ENCODE peak calls at places on chromosomes 3 and 15, in nine cellular contexts. V is brain microvascular endothelial cell, Z is endodermal cell, K is uterus, J is body of pancreas, N is heart left ventricle, A is left ventricle myocardium inferior, W is gastrocnemius medialis, E is breast epithelium. L is an unnamed sample.
A peak's percentile ranks its signal among the peaks of the same experiment; 100 is the strongest.

GRCh38 chr3:10526366-10526765 is 21.0 kb upstream of the ATP2B2 start:
- DNase-seq in K (no peak), E (peak; percentile 25), Z (peak; percentile 32), V (no peak), N (no peak), W (no peak), J (no peak), A (no peak), L (no peak)

GRCh38 chr3:194632983-194633348 is 253 bp downstream of the TMEM44 start:
- DNase-seq in Z (peak; percentile 77), E (no peak), N (no peak), J (peak; percentile 18), W (no peak), V (no peak), K (peak; percentile 20), A (peak; percentile 33), L (peak; percentile 33)

GRCh38 chr3:60573494-60573893 is 677.8 kb downstream of the FHIT start:
- DNase-seq in E (no peak), W (no peak), K (no peak), J (no peak), Z (no peak), N (no peak), A (no peak), V (peak; percentile 62), L (no peak)

GRCh38 chr3:15647629-15648167 is 46.2 kb downstream of the BTD start:
- DNase-seq in N (no peak), E (no peak), V (peak; percentile 97), A (no peak), Z (no peak), K (no peak), W (no peak), J (peak; percentile 89), L (no peak)

GRCh38 chr15:87500240-87500639 is 756.3 kb downstream of the NTRK3 start:
- DNase-seq in V (no peak), K (no peak), A (no peak), E (no peak), N (no peak), Z (peak; percentile 48), W (no peak), J (no peak), L (no peak)

GRCh38 chr15:75693501-75694240 is 19.0 kb downstream of the CSPG4 start:
- DNase-seq in Z (no peak), J (no peak), E (no peak), N (no peak), K (no peak), A (no peak), V (no peak), W (no peak), L (no peak)

GRCh38 chr3:165195628-165196576 is at the start of gene SLITRK3:
- DNase-seq in V (no peak), Z (peak; percentile 75), J (no peak), K (peak; percentile 49), W (no peak), E (no peak), A (no peak), N (no peak), L (no peak)

GRCh38 chr15:80484312-80484981 is 80.3 kb downstream of the ARNT2 start:
- DNase-seq in J (no peak), E (no peak), N (no peak), A (no peak), Z (no peak), W (no peak), V (no peak), K (no peak), L (no peak)

GRCh38 chr3:141000027-141000663 is 51.0 kb upstream of the SPSB4 start:
- DNase-seq in N (peak; percentile 75), W (peak; percentile 38), J (peak; percentile 77), K (peak; percentile 55), Z (peak; percentile 93), E (no peak), A (peak; percentile 61), V (peak; percentile 62), L (peak; percentile 63)

GRCh38 chr3:140705954-140706353 is 28.1 kb downstream of the TRIM42 start:
- DNase-seq in A (no peak), E (no peak), W (no peak), V (no peak), J (no peak), N (no peak), K (no peak), Z (no peak), L (no peak)

GRCh38 chr3:114406286-114406685 is 112.5 kb downstream of the TIGIT start:
- DNase-seq in E (no peak), K (no peak), W (no peak), J (no peak), V (no peak), Z (no peak), A (no peak), N (no peak), L (no peak)

GRCh38 chr3:25455316-25456232 is 27.5 kb downstream of the RARB start:
- DNase-seq in E (no peak), Z (peak; percentile 61), J (no peak), K (peak; percentile 49), A (peak; percentile 44), V (peak; percentile 86), W (no peak), N (peak; percentile 69), L (peak; percentile 64)

GRCh38 chr3:34225828-34226227 is 427.4 kb downstream of the PDCD6IP start:
- DNase-seq in A (no peak), E (no peak), V (no peak), W (no peak), N (no peak), J (no peak), K (no peak), Z (no peak), L (no peak)

GRCh38 chr15:88954431-88955277 is 41.5 kb upstream of the MFGE8 start:
- DNase-seq in E (no peak), N (peak; percentile 67), K (peak; percentile 18), V (peak; percentile 24), J (peak; percentile 7), W (peak; percentile 23), A (peak; percentile 59), Z (peak; percentile 51), L (peak; percentile 26)

GRCh38 chr3:108661699-108662098 is 72.2 kb downstream of the DZIP3 start:
- DNase-seq in A (no peak), W (no peak), N (no peak), J (no peak), Z (no peak), V (no peak), E (no peak), K (no peak), L (no peak)

GRCh38 chr3:171790574-171790897 is 19.7 kb downstream of the PLD1 start:
- DNase-seq in N (no peak), K (no peak), A (no peak), V (no peak), E (no peak), W (no peak), J (no peak), Z (no peak), L (no peak)

GRCh38 chr3:171786997-171787396 is 23.3 kb downstream of the PLD1 start:
- DNase-seq in K (no peak), Z (no peak), J (no peak), N (no peak), E (no peak), A (no peak), W (no peak), V (no peak), L (no peak)

GRCh38 chr3:171790898-171791694 is 19.2 kb downstream of the PLD1 start:
- DNase-seq in Z (no peak), N (no peak), W (no peak), K (no peak), A (no peak), E (no peak), J (no peak), V (no peak), L (no peak)

GRCh38 chr3:171789759-171790505 is 20.4 kb downstream of the PLD1 start:
- DNase-seq in K (no peak), N (no peak), E (no peak), A (no peak), Z (no peak), W (no peak), J (no peak), V (no peak), L (no peak)

GRCh38 chr3:171788546-171789351 is 21.5 kb downstream of the PLD1 start:
- DNase-seq in J (no peak), V (peak; percentile 72), Z (no peak), W (no peak), N (no peak), E (no peak), A (no peak), K (no peak), L (no peak)
- H3K27ac ChIP-seq in J (no peak overlapping the region), V (peak overlapping the region; percentile 84), Z (no peak overlapping the region), W (no peak overlapping the region), N (no peak overlapping the region), E (peak overlapping the region; percentile 50), A (peak overlapping the region; percentile 14), K (peak overlapping the region; percentile 59), L (no peak overlapping the region)

DNA sequence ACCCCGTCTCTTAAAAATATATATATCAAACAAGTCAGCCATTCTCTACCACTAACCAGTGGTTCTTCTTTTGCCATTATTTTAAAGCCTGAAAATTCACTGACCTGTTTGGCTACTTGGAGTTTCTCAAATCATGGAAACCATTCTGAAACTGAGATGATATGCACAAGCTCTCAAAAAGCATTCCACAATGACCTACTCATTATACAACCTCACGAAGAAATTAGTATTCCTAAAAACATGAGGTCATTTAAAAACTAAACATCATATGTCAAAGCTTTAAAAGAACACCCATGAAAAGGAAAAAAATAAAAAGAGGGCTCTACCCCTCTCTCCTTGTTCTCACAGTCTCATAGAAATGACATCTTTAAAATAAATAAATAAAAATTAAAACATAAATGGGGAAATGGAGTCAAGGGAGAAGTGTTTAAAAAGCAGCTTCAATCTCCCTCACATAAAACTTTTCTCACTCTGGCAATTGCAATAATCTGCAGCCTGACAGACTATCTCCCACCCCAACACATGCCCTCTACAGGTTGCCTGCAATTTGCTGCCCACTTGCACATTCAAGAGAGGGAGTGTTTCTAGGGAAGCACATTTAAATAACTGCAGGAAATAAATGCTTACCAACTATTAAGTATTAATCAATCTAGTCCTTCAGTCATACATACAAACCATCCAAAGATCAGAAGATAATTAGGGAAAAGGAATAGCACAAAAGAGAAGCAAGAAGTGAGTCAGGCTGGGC is 73.3 kb downstream of the TRANK1 start:
- DNase-seq in J (no peak), V (no peak), K (no peak), E (no peak), N (no peak), A (no peak), W (no peak), Z (no peak), L (no peak)
- TF ChIP-seq CTCF in J (no peak), V (peak; percentile 37), K (no peak), E (no peak), N (no peak), A (no peak), W (no peak), Z (peak; percentile 54), L (no peak)

DNA sequence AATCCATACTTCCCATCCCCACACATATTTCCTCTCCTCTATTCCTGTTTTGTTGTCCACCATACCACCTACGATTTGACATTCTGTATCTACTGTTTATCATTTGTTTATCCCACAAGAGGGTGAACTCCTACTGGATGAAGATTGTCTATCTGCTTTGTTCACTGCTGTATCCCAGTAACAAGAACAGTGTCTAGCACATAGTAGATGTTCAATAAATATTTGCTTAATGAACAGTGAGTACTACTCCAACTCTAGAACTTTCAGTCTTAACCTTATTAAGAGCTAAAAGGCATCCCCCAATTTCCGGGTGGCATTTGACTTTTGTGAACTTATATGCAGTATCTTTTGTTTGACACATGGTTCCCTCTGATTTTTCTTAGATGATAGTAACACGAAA is 1.3 kb downstream of the PYGO1 start:
- DNase-seq in A (no peak), N (no peak), W (no peak), K (no peak), E (no peak), Z (no peak), V (no peak), J (no peak), L (no peak)
- H3K4me3 ChIP-seq in A (peak overlapping the region; percentile 76), N (peak overlapping the region; percentile 75), W (peak overlapping the region; percentile 76), K (peak overlapping the region; percentile 87), E (peak overlapping the region; percentile 70), Z (peak overlapping the region; percentile 74), V (peak overlapping the region; percentile 71), J (no peak overlapping the region), L (peak overlapping the region; percentile 77)

GRCh38 chr3:182914341-182914740 is 66.0 kb downstream of the DCUN1D1 start:
- DNase-seq in W (no peak), A (no peak), V (no peak), Z (no peak), E (no peak), J (no peak), K (no peak), N (no peak), L (no peak)
- H3K27ac ChIP-seq in W (no peak overlapping the region), A (no peak overlapping the region), V (no peak overlapping the region), Z (no peak overlapping the region), E (no peak overlapping the region), J (no peak overlapping the region), K (peak overlapping the region; percentile 48), N (no peak overlapping the region), L (no peak overlapping the region)